ENCODE peak calls at places on chromosomes 1 and 21, in six cellular contexts. Z is germinal center, O is adipocyte, G is foreskin fibroblast, P is lower leg skin, A is NCI-H446. I is an unnamed sample.

GRCh38 chr1:109892476-109893368 is 17.9 kb upstream of the CSF1 start:
- DNase-seq in G (no peak), P (no peak), A (no peak), O (no peak), Z (no peak), I (no peak)

GRCh38 chr1:10575616-10576015 is 100.9 kb downstream of the PEX14 start:
- DNase-seq in O (peak), G (peak), Z (no peak), P (no peak), A (no peak), I (peak)

GRCh38 chr21:29018540-29018939 is 609 bp downstream of the RWDD2B start:
- DNase-seq in G (no peak), A (no peak), Z (no peak), P (no peak), O (peak), I (no peak)

GRCh38 chr1:214550339-214551051 is 907 bp downstream of the PTPN14 start:
- DNase-seq in Z (no peak), G (no peak), O (peak), A (no peak), P (no peak), I (no peak)

GRCh38 chr1:183318433-183318832 is 99.7 kb downstream of the NMNAT2 start:
- DNase-seq in P (peak), G (peak), Z (no peak), A (peak), O (peak), I (peak)

GRCh38 chr1:178160736-178161475 is 67.0 kb downstream of the RASAL2 start:
- DNase-seq in P (no peak), O (no peak), G (no peak), Z (no peak), A (no peak), I (no peak)

GRCh38 chr1:117009132-117009531 is 7.6 kb downstream of the CD101 start:
- DNase-seq in A (peak), P (no peak), Z (no peak), O (no peak), G (no peak), I (no peak)

GRCh38 chr1:100539836-100540536 is 2.0 kb downstream of the GPR88 start:
- DNase-seq in O (peak), G (peak), A (no peak), Z (no peak), P (no peak), I (no peak)

GRCh38 chr1:2234762-2235113 is 6.6 kb downstream of the SKI start:
- DNase-seq in A (no peak), G (no peak), Z (no peak), O (no peak), P (no peak), I (no peak)

I was measured in stromal cell of bone marrow.